ENCODE peak calls at places on chromosome 14, in eight cellular contexts. D is neuronal stem cell; H is stimulated activated CD4-positive, alpha-beta T cell treated with anti-CD3 and anti-CD28 coated beads, Interleukin-1b, Interleukin-23, amount 100 ng/mL, for 24 hours; U is A549; Y is GDM1; C is right lobe of liver; Z is Kasumi-1; F is skeletal muscle cell. O is an unnamed sample.

GRCh38 chr14:103443106-103443505 is 57.9 kb downstream of the MARK3 start:
- DNase-seq in D (no peak), H (no peak), U (no peak), Y (no peak), C (no peak), Z (no peak), F (no peak), O (no peak)

GRCh38 chr14:94025720-94026119 is 420 bp upstream of the OTUB2 start:
- DNase-seq in D (no peak), H (no peak), U (no peak), Y (no peak), C (no peak), Z (no peak), F (no peak), O (no peak)

GRCh38 chr14:102320671-102321455 is 1.3 kb downstream of the ZNF839 start:
- DNase-seq in D (no peak), H (no peak), U (no peak), Y (no peak), C (no peak), Z (no peak), F (no peak), O (no peak)

GRCh38 chr14:104102282-104102914 is 16.9 kb downstream of the ASPG start:
- DNase-seq in D (no peak), H (no peak), U (no peak), Y (no peak), C (no peak), Z (no peak), F (no peak), O (no peak)

GRCh38 chr14:32329146-32329545 is at the start of gene AKAP6:
- DNase-seq in D (peak; percentile 72), H (no peak), U (no peak), Y (no peak), C (no peak), Z (no peak), F (no peak), O (no peak)

GRCh38 chr14:69483765-69484443 is 624 bp upstream of the PLEKHD1 start:
- DNase-seq in D (peak; percentile 31), H (no peak), U (peak; percentile 33), Y (no peak), C (peak; percentile 31), Z (no peak), F (peak; percentile 31), O (no peak)

GRCh38 chr14:91410781-91411536 is 6.7 kb downstream of the CCDC88C start:
- DNase-seq in D (no peak), H (no peak), U (no peak), Y (no peak), C (no peak), Z (peak; percentile 45), F (no peak), O (no peak)

GRCh38 chr14:37246427-37246829 is 48.7 kb downstream of the MIPOL1 start:
- DNase-seq in D (peak; percentile 35), H (no peak), U (peak; percentile 25), Y (no peak), C (no peak), Z (peak; percentile 74), F (peak; percentile 16), O (peak; percentile 53)

GRCh38 chr14:90513151-90514014 is 116.6 kb downstream of the CALM1 start:
- DNase-seq in D (no peak), H (no peak), U (no peak), Y (no peak), C (no peak), Z (no peak), F (no peak), O (no peak)

O was measured in astrocyte of the cerebellum.